ENCODE peak calls at places on chromosomes 12 and 14, in five cellular contexts. F is IMR-90, R is gastrocnemius medialis, J is upper lobe of left lung, L is heart right ventricle. S is an unnamed sample. For H3K4me1, the result is how much of the 10 kb centered on the place peaks cover.

GRCh38 chr12:1246637-1247036 is 255.6 kb downstream of the ERC1 start:
- DNase-seq in R (no peak), F (no peak), L (no peak), J (no peak), S (no peak)

GRCh38 chr12:122963928-122964240 is 2.4 kb downstream of the ABCB9 start:
- DNase-seq in R (no peak), F (peak), J (no peak), L (peak), S (no peak)

GRCh38 chr14:93753647-93754046 is 34.6 kb downstream of the PRIMA1 start:
- DNase-seq in J (no peak), F (no peak), L (no peak), R (no peak), S (no peak)

GRCh38 chr12:28550757-28551381 is 360.6 kb downstream of the CCDC91 start:
- DNase-seq in J (no peak), R (no peak), F (peak), L (no peak), S (no peak)

GRCh38 chr12:122003646-122004611 is 17.8 kb upstream of the BCL7A start:
- DNase-seq in J (peak), F (no peak), R (no peak), L (no peak), S (no peak)

GRCh38 chr14:75522224-75522764 is at the start of gene BATF:
- DNase-seq in R (no peak), L (no peak), F (no peak), J (peak), S (no peak)

GRCh38 chr14:74483321-74483720 is 9.8 kb downstream of the NPC2 start:
- DNase-seq in R (no peak), F (peak), J (no peak), L (no peak), S (no peak)

GRCh38 chr12:47715393-47715876 is 9.6 kb upstream of the RPAP3 start:
- DNase-seq in F (peak), J (no peak), R (peak), L (peak), S (no peak)

GRCh38 chr14:60248697-60249314 is at the start of gene PPM1A:
- DNase-seq in J (peak), L (peak), R (peak), F (peak), S (peak)

GRCh38 chr14:71231521-71232393 is 324.5 kb downstream of the PCNX1 start:
- DNase-seq in L (no peak), F (no peak), J (peak), R (no peak), S (no peak)

GRCh38 chr12:107844312-107844921 is 69.9 kb downstream of the ASCL4 start:
- DNase-seq in R (no peak), F (no peak), J (peak), L (no peak), S (no peak)

GRCh38 chr12:108996320-108996719 is 24.5 kb downstream of the SVOP start:
- DNase-seq in R (no peak), F (no peak), L (no peak), J (no peak), S (no peak)

GRCh38 chr12:54658306-54659264 is 10.4 kb upstream of the DCD start:
- DNase-seq in R (no peak), L (no peak), J (peak), F (peak), S (no peak)

GRCh38 chr14:60977848-60978247 is 3.0 kb downstream of the TRMT5 start:
- DNase-seq in R (no peak), J (no peak), F (no peak), L (no peak), S (no peak)

GRCh38 chr12:119649202-119649808 is 18.6 kb upstream of the PRKAB1 start:
- DNase-seq in R (no peak), L (no peak), J (no peak), F (no peak), S (no peak)
- TF ChIP-seq CTCF in R (peak), L (peak), J (peak), F (peak), S (peak)

GRCh38 chr12:11757095-11757494 is 107.6 kb downstream of the ETV6 start:
- DNase-seq in L (no peak), R (no peak), J (no peak), F (no peak), S (no peak)
- H3K4me1 ChIP-seq in L (half or more), R (under half), J (under half), F (under half), S (half or more)

GRCh38 chr12:50103767-50104321 is at the start of gene GPD1:
- DNase-seq in J (peak), R (peak), L (peak), F (peak), S (no peak)
- TF ChIP-seq CTCF in J (no peak), R (no peak), L (no peak), F (no peak), S (no peak)

GRCh38 chr14:22979748-22980392 is 2.5 kb downstream of the AJUBA start:
- DNase-seq in L (no peak), F (no peak), J (no peak), R (no peak), S (no peak)

GRCh38 chr14:22977684-22978486 is 4.5 kb downstream of the AJUBA start:
- DNase-seq in F (peak), R (no peak), J (peak), L (peak), S (no peak)

GRCh38 chr14:22978487-22978837 is 3.9 kb downstream of the AJUBA start:
- DNase-seq in L (no peak), J (no peak), F (no peak), R (no peak), S (no peak)

GRCh38 chr14:22980672-22981089 is 1.7 kb downstream of the AJUBA start:
- DNase-seq in L (peak), R (no peak), J (peak), F (peak), S (no peak)

GRCh38 chr14:22978873-22979671 is 3.3 kb downstream of the AJUBA start:
- DNase-seq in F (no peak), L (no peak), R (no peak), J (peak), S (no peak)
- H3K4me1 ChIP-seq in F (under half), L (half or more), R (under half), J (half or more), S (half or more)

GRCh38 chr12:98719515-98720504 is 74.7 kb downstream of the APAF1 start:
- DNase-seq in R (no peak), L (no peak), F (no peak), J (no peak), S (no peak)

GRCh38 chr12:98727196-98727595 is 82.1 kb downstream of the APAF1 start:
- DNase-seq in J (no peak), R (no peak), L (no peak), F (no peak), S (no peak)

GRCh38 chr12:98724384-98725155 is 79.5 kb downstream of the APAF1 start:
- DNase-seq in F (peak), L (no peak), J (no peak), R (no peak), S (no peak)

GRCh38 chr12:98721204-98721702 is 76.2 kb downstream of the APAF1 start:
- DNase-seq in R (no peak), J (no peak), L (no peak), F (no peak), S (no peak)

DNA sequence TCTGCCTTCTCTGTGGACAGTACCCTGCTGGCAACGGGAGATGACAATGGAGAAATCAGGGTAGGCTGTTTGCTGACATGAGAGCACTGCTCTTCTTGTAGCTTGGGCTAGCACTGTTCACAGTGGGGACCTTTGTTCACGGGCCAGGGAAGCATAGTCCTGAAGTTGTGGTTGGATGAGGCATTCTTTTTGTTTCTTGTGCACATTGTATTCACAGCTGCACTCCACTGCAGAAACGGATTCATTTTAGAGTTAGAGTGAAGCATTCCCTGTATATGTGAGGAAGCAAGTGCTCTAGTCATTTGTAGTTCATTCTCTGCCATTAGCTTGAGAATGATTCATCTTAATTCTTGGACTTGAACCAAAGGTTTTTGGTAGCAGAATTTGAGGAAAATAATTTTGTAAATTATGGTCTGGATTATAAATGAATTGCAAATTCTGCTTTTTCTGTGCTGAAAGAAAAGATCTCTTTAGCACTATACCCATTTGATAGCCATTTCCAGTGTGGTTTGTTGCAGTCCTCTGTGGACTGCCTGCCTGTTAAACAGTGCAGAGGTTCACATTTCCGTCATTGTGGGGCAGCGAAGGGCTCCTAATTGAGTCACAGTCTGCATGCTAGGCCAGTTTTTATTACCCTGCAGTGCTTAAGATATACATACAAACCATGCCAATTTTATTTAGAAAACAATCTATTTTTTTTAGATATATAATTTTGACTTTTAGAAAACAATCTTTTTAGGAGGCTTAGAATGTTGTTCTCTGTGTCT is 80.6 kb downstream of the APAF1 start:
- DNase-seq in L (no peak), J (no peak), F (peak), R (no peak), S (no peak)
- TF ChIP-seq CTCF in L (no peak), J (no peak), F (peak), R (no peak), S (no peak)